ENCODE peak calls at places on chromosomes 5 and 9, in five cellular contexts. One of them, this sample, is unnamed.

GRCh38 chr5:148641735-148642134 is 12.6 kb downstream of the HTR4 start:
- DNase-seq in MM.1S: no peak
- DNase-seq in IMR-90: no peak
- DNase-seq in astrocyte of the spinal cord: no peak
- DNase-seq in mucosa of descending colon: no peak
- DNase-seq in this sample: no peak

GRCh38 chr9:98465799-98466198 is 210.3 kb upstream of the TBC1D2 start:
- DNase-seq in mucosa of descending colon: no peak
- DNase-seq in MM.1S: no peak
- DNase-seq in IMR-90: no peak
- DNase-seq in astrocyte of the spinal cord: no peak
- DNase-seq in this sample: no peak

GRCh38 chr9:88996046-88997005 is 5.1 kb downstream of the S1PR3 start:
- DNase-seq in mucosa of descending colon: no peak
- DNase-seq in MM.1S: no peak
- DNase-seq in IMR-90: no peak
- DNase-seq in astrocyte of the spinal cord: no peak
- DNase-seq in this sample: peak

GRCh38 chr5:61768692-61769281 is 436.7 kb downstream of the ZSWIM6 start:
- DNase-seq in MM.1S: peak
- DNase-seq in astrocyte of the spinal cord: peak
- DNase-seq in mucosa of descending colon: no peak
- DNase-seq in IMR-90: peak
- DNase-seq in this sample: peak

GRCh38 chr9:74277532-74277931 is 219.6 kb upstream of the RORB start:
- DNase-seq in MM.1S: peak
- DNase-seq in IMR-90: no peak
- DNase-seq in mucosa of descending colon: no peak
- DNase-seq in astrocyte of the spinal cord: no peak
- DNase-seq in this sample: no peak

GRCh38 chr5:142955628-142956027 is 185.5 kb downstream of the ARHGAP26 start:
- DNase-seq in IMR-90: no peak
- DNase-seq in astrocyte of the spinal cord: no peak
- DNase-seq in MM.1S: no peak
- DNase-seq in mucosa of descending colon: no peak
- DNase-seq in this sample: no peak

GRCh38 chr9:7336356-7337075 is 463.1 kb downstream of the DMAC1 start:
- DNase-seq in mucosa of descending colon: no peak
- DNase-seq in IMR-90: peak
- DNase-seq in astrocyte of the spinal cord: no peak
- DNase-seq in MM.1S: no peak
- DNase-seq in this sample: no peak

GRCh38 chr5:139014726-139015125 is 139.6 kb upstream of the LRRTM2 start:
- DNase-seq in mucosa of descending colon: no peak
- DNase-seq in IMR-90: peak
- DNase-seq in astrocyte of the spinal cord: peak
- DNase-seq in MM.1S: no peak
- DNase-seq in this sample: peak

GRCh38 chr5:163548649-163549048 is 43.2 kb downstream of the MAT2B start:
- DNase-seq in MM.1S: no peak
- DNase-seq in astrocyte of the spinal cord: no peak
- DNase-seq in mucosa of descending colon: no peak
- DNase-seq in IMR-90: no peak
- DNase-seq in this sample: no peak

GRCh38 chr9:132584616-132585560 is 2.5 kb downstream of the BARHL1 start:
- DNase-seq in MM.1S: no peak
- DNase-seq in astrocyte of the spinal cord: no peak
- DNase-seq in IMR-90: peak
- DNase-seq in mucosa of descending colon: no peak
- DNase-seq in this sample: peak

GRCh38 chr9:82890865-82891264 is 172.1 kb downstream of the RASEF start:
- DNase-seq in IMR-90: no peak
- DNase-seq in mucosa of descending colon: no peak
- DNase-seq in astrocyte of the spinal cord: no peak
- DNase-seq in MM.1S: no peak
- DNase-seq in this sample: peak

DNA sequence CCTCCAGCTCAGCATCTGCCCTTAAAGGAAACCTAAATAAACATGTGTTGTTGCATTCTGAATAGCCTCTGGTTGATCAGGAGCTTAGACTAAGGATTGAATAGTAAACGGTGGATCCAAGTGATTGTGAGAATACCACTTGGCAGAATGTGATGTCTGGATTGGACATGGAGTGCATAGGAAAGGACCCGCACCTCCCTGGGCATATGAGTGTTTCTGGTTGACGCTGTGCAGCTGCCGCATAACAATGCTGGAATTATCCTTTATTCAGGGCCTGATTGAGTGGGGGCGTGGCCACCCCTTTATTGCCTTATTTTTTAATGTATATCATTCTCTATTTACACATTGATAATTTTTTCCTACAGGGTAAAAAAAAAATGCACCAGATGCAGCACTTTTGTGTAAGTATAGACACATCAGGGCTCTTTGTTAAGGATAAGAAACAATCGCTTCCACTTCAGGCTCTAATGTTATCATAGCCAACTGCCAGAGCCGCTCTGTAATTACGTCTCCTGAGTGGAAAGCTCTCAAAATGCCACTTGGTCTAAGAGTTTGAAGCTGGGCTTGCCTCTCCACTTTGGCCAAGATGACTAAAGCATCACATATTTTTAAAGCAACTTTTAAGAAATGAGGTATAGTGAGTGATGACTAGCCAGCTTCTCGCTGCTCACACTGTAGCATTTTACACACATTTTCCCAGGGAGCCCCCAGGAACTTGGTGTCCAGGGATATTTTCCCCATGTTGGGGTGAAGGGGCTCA is 5.7 kb downstream of the FGD3 start:
- DNase-seq in MM.1S: no peak
- DNase-seq in mucosa of descending colon: no peak
- DNase-seq in astrocyte of the spinal cord: no peak
- DNase-seq in IMR-90: no peak
- DNase-seq in this sample: peak
- H3K4me3 ChIP-seq in MM.1S: no peak
- H3K4me3 ChIP-seq in mucosa of descending colon: no peak
- H3K4me3 ChIP-seq in astrocyte of the spinal cord: no peak
- H3K4me3 ChIP-seq in IMR-90: no peak
- H3K4me3 ChIP-seq in this sample: no peak

DNA sequence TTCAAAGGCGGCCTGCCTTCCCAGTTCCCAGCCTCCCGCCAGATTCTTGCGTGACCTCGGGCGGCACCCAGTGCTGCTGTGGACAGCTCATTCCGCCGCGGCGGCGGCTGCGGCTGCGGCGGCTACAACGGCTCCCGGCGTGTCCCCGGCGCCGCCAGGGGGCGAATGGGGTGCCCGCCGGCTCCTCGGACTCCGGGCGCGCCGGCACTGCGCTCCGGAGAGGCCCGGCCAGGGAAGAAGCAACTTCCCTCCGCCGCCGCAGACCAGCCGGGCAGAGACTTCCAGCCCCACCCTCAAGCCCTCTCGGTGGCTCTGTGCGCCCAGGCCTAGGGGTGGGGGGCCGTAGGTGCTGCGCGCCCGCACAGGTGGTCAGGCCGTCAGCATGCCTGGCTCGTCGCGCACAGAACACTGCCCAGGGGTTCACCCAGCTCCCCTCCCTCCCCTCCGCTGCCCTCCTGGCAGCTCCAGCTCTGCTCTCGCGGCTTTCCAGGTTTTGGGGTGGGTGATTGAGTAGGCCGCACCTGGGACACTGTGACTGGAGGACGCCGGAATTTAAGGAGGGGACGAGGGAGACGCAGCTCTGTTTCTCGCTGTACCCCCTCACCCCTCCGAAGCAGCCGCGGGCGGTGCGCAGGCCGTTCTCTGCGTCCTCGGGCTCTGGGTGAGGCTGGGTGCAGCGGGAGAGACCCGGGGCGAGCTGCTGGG is 20.2 kb downstream of the IGIP start:
- DNase-seq in MM.1S: peak
- DNase-seq in astrocyte of the spinal cord: peak
- DNase-seq in mucosa of descending colon: peak
- DNase-seq in IMR-90: peak
- DNase-seq in this sample: peak
- H3K4me3 ChIP-seq in MM.1S: peak
- H3K4me3 ChIP-seq in astrocyte of the spinal cord: peak
- H3K4me3 ChIP-seq in mucosa of descending colon: no peak
- H3K4me3 ChIP-seq in IMR-90: peak
- H3K4me3 ChIP-seq in this sample: peak

DNA sequence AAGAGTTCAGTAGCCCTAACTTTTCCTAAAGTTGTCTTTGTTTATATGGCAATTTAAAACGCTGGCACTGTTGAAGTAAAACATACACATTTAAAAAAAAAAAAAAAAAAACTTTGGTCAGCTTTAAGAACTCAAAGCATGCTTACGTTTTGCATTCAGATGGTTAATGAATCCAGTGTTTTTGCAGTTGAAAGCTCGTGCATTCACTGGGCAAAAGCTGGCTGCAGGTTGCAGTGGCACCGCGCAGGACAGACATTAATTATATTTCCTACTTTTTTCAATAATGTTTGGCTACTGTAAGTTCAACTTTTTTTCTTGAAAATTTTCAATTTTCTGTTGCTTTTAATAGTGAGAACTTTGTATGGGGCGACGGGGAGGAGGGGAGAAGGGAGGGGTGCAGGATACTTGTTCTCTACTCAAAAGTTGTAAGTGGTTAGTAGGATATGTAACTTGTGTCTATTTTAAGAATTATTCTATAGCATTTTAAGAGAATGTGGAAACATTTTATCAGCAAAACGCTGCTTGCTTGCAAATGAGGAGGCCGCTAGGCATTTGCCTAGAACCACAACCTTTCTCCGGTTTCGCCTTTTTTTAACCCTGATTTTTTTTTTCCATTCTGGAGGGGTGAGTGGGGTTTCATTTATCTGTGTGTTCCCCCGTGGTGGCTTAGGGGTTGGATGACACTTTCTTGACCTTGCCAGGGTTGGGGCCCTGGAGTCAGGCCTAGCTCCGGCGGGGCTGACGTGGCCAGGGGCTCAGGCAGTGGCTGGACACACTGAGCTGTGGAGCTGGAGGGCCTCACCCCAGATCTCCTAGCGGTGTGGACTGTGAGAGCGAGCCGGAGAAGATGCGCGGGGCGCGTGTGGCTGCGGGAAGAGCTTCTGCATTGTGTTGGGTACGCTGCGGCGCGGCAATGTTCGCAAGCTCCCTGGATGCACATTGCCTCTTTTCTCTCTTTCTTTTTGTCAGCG is 4.2 kb downstream of the NR2F1 start:
- DNase-seq in astrocyte of the spinal cord: peak
- DNase-seq in IMR-90: peak
- DNase-seq in MM.1S: no peak
- DNase-seq in mucosa of descending colon: no peak
- DNase-seq in this sample: no peak
- H3K4me3 ChIP-seq in astrocyte of the spinal cord: peak
- H3K4me3 ChIP-seq in IMR-90: peak
- H3K4me3 ChIP-seq in MM.1S: no peak
- H3K4me3 ChIP-seq in mucosa of descending colon: no peak
- H3K4me3 ChIP-seq in this sample: no peak

GRCh38 chr9:126546036-126546435 is 67.7 kb upstream of the LMX1B start:
- DNase-seq in IMR-90: no peak
- DNase-seq in mucosa of descending colon: no peak
- DNase-seq in MM.1S: no peak
- DNase-seq in astrocyte of the spinal cord: no peak
- DNase-seq in this sample: no peak
- H3K4me3 ChIP-seq in IMR-90: no peak
- H3K4me3 ChIP-seq in mucosa of descending colon: no peak
- H3K4me3 ChIP-seq in MM.1S: no peak
- H3K4me3 ChIP-seq in astrocyte of the spinal cord: no peak
- H3K4me3 ChIP-seq in this sample: no peak

DNA sequence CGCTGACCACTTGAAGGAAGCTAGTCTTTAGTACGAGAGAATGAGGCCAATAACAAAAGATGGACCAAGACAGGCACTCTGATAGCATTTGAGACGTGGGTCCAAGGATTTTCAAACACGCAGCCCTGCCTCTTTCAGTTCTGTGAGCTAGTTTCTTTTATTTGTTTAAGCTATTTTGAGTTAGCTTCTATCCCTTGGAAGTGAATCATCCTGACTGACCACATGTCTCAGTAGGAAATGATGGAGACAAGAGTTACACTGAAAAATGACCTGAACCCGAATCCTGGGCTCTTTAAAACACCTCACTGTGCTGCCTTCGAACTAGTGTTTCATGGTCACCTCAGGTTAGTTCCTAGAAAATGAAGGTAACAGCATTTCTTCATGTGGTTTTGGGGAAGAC is 9.9 kb downstream of the TEK start:
- DNase-seq in mucosa of descending colon: no peak
- DNase-seq in IMR-90: peak
- DNase-seq in MM.1S: no peak
- DNase-seq in astrocyte of the spinal cord: peak
- DNase-seq in this sample: peak
- H3K4me3 ChIP-seq in mucosa of descending colon: no peak
- H3K4me3 ChIP-seq in IMR-90: no peak
- H3K4me3 ChIP-seq in MM.1S: no peak
- H3K4me3 ChIP-seq in astrocyte of the spinal cord: no peak
- H3K4me3 ChIP-seq in this sample: no peak

GRCh38 chr9:113421726-113422125 is 11.2 kb downstream of the C9orf43 start:
- DNase-seq in MM.1S: no peak
- DNase-seq in astrocyte of the spinal cord: no peak
- DNase-seq in IMR-90: no peak
- DNase-seq in mucosa of descending colon: no peak
- DNase-seq in this sample: no peak

GRCh38 chr9:113417370-113417769 is 6.8 kb downstream of the C9orf43 start:
- DNase-seq in IMR-90: no peak
- DNase-seq in mucosa of descending colon: no peak
- DNase-seq in astrocyte of the spinal cord: no peak
- DNase-seq in MM.1S: no peak
- DNase-seq in this sample: no peak

GRCh38 chr9:113410207-113411158 is at the start of the genes C9orf43 and POLE3:
- DNase-seq in mucosa of descending colon: peak
- DNase-seq in IMR-90: peak
- DNase-seq in astrocyte of the spinal cord: peak
- DNase-seq in MM.1S: peak
- DNase-seq in this sample: peak

GRCh38 chr9:113416149-113416726 is 5.7 kb downstream of the C9orf43 start:
- DNase-seq in IMR-90: no peak
- DNase-seq in astrocyte of the spinal cord: no peak
- DNase-seq in mucosa of descending colon: no peak
- DNase-seq in MM.1S: peak
- DNase-seq in this sample: no peak
- H3K4me3 ChIP-seq in IMR-90: no peak
- H3K4me3 ChIP-seq in astrocyte of the spinal cord: no peak
- H3K4me3 ChIP-seq in mucosa of descending colon: no peak
- H3K4me3 ChIP-seq in MM.1S: no peak
- H3K4me3 ChIP-seq in this sample: no peak

This sample was measured in epithelial cell of esophagus.